ENCODE peak calls at places on chromosomes 4 and X, in five cellular contexts. One of them, this sample, is unnamed.

GRCh38 chrX:110310000-110310790 is 7.7 kb downstream of the AMMECR1 start:
- DNase-seq in chondrocyte: no peak
- DNase-seq in thyroid gland: no peak
- DNase-seq in iris pigment epithelial cell: peak; percentile 24
- DNase-seq in activated T-cell treated with anti-CD3 and anti-CD28 coated beads, Interleukin-2, amount 50 U/mL, for 24 hours: no peak
- DNase-seq in this sample: no peak

GRCh38 chr4:153079824-153080486 is 124.3 kb upstream of the TRIM2 start:
- DNase-seq in chondrocyte: no peak
- DNase-seq in thyroid gland: no peak
- DNase-seq in iris pigment epithelial cell: no peak
- DNase-seq in activated T-cell treated with anti-CD3 and anti-CD28 coated beads, Interleukin-2, amount 50 U/mL, for 24 hours: no peak
- DNase-seq in this sample: no peak

GRCh38 chrX:41922125-41922521 is 1.2 kb downstream of the CASK start:
- DNase-seq in chondrocyte: no peak
- DNase-seq in thyroid gland: no peak
- DNase-seq in iris pigment epithelial cell: peak; percentile 46
- DNase-seq in activated T-cell treated with anti-CD3 and anti-CD28 coated beads, Interleukin-2, amount 50 U/mL, for 24 hours: peak; percentile 39
- DNase-seq in this sample: no peak

GRCh38 chr4:38857354-38858096 is 908 bp upstream of the TLR6 start:
- DNase-seq in chondrocyte: no peak
- DNase-seq in thyroid gland: peak; percentile 13
- DNase-seq in iris pigment epithelial cell: peak; percentile 95
- DNase-seq in activated T-cell treated with anti-CD3 and anti-CD28 coated beads, Interleukin-2, amount 50 U/mL, for 24 hours: peak; percentile 61
- DNase-seq in this sample: no peak

GRCh38 chr4:40980318-40980883 is 230.6 kb downstream of the NSUN7 start:
- DNase-seq in chondrocyte: no peak
- DNase-seq in thyroid gland: no peak
- DNase-seq in iris pigment epithelial cell: no peak
- DNase-seq in activated T-cell treated with anti-CD3 and anti-CD28 coated beads, Interleukin-2, amount 50 U/mL, for 24 hours: no peak
- DNase-seq in this sample: no peak

GRCh38 chrX:29431895-29432294 is 783.5 kb upstream of the MAGEB2 start:
- DNase-seq in chondrocyte: no peak
- DNase-seq in thyroid gland: no peak
- DNase-seq in iris pigment epithelial cell: peak; percentile 9
- DNase-seq in activated T-cell treated with anti-CD3 and anti-CD28 coated beads, Interleukin-2, amount 50 U/mL, for 24 hours: no peak
- DNase-seq in this sample: no peak

GRCh38 chr4:53014881-53015280 is 152.8 kb downstream of the RASL11B start:
- DNase-seq in chondrocyte: no peak
- DNase-seq in thyroid gland: no peak
- DNase-seq in iris pigment epithelial cell: no peak
- DNase-seq in activated T-cell treated with anti-CD3 and anti-CD28 coated beads, Interleukin-2, amount 50 U/mL, for 24 hours: no peak
- DNase-seq in this sample: no peak

GRCh38 chrX:2485460-2485753 is 15.4 kb downstream of the DHRSX start:
- DNase-seq in chondrocyte: no peak
- DNase-seq in thyroid gland: no peak
- DNase-seq in iris pigment epithelial cell: no peak
- DNase-seq in activated T-cell treated with anti-CD3 and anti-CD28 coated beads, Interleukin-2, amount 50 U/mL, for 24 hours: no peak
- DNase-seq in this sample: no peak

GRCh38 chr4:138113819-138114415 is 128.2 kb downstream of the SLC7A11 start:
- DNase-seq in chondrocyte: no peak
- DNase-seq in thyroid gland: no peak
- DNase-seq in iris pigment epithelial cell: peak; percentile 78
- DNase-seq in activated T-cell treated with anti-CD3 and anti-CD28 coated beads, Interleukin-2, amount 50 U/mL, for 24 hours: no peak
- DNase-seq in this sample: no peak

GRCh38 chrX:13235930-13236329 is 83.9 kb downstream of the ATXN3L start:
- DNase-seq in chondrocyte: no peak
- DNase-seq in thyroid gland: no peak
- DNase-seq in iris pigment epithelial cell: no peak
- DNase-seq in activated T-cell treated with anti-CD3 and anti-CD28 coated beads, Interleukin-2, amount 50 U/mL, for 24 hours: no peak
- DNase-seq in this sample: no peak

GRCh38 chr4:125389713-125390112 is 75.0 kb downstream of the FAT4 start:
- DNase-seq in chondrocyte: no peak
- DNase-seq in thyroid gland: no peak
- DNase-seq in iris pigment epithelial cell: peak; percentile 95
- DNase-seq in activated T-cell treated with anti-CD3 and anti-CD28 coated beads, Interleukin-2, amount 50 U/mL, for 24 hours: no peak
- DNase-seq in this sample: no peak

GRCh38 chrX:123424546-123424945 is 240.5 kb downstream of the GRIA3 start:
- DNase-seq in chondrocyte: no peak
- DNase-seq in thyroid gland: no peak
- DNase-seq in iris pigment epithelial cell: peak; percentile 40
- DNase-seq in activated T-cell treated with anti-CD3 and anti-CD28 coated beads, Interleukin-2, amount 50 U/mL, for 24 hours: no peak
- DNase-seq in this sample: no peak

GRCh38 chr4:112127048-112127637 is 18.1 kb upstream of the FAM241A start:
- DNase-seq in chondrocyte: no peak
- DNase-seq in thyroid gland: no peak
- DNase-seq in iris pigment epithelial cell: peak; percentile 32
- DNase-seq in activated T-cell treated with anti-CD3 and anti-CD28 coated beads, Interleukin-2, amount 50 U/mL, for 24 hours: no peak
- DNase-seq in this sample: no peak

GRCh38 chr4:120682981-120683380 is 239.5 kb downstream of the PRDM5 start:
- DNase-seq in chondrocyte: no peak
- DNase-seq in thyroid gland: no peak
- DNase-seq in iris pigment epithelial cell: no peak
- DNase-seq in activated T-cell treated with anti-CD3 and anti-CD28 coated beads, Interleukin-2, amount 50 U/mL, for 24 hours: no peak
- DNase-seq in this sample: no peak

GRCh38 chrX:13180807-13181206 is 136.4 kb upstream of the FAM9C start:
- DNase-seq in chondrocyte: no peak
- DNase-seq in thyroid gland: no peak
- DNase-seq in iris pigment epithelial cell: peak; percentile 52
- DNase-seq in activated T-cell treated with anti-CD3 and anti-CD28 coated beads, Interleukin-2, amount 50 U/mL, for 24 hours: no peak
- DNase-seq in this sample: no peak

GRCh38 chr4:73822812-73823480 is 13.5 kb upstream of the CXCL6 start:
- DNase-seq in chondrocyte: no peak
- DNase-seq in thyroid gland: no peak
- DNase-seq in iris pigment epithelial cell: no peak
- DNase-seq in activated T-cell treated with anti-CD3 and anti-CD28 coated beads, Interleukin-2, amount 50 U/mL, for 24 hours: no peak
- DNase-seq in this sample: no peak

GRCh38 chrX:1824855-1825254 is 210.0 kb downstream of the ASMT start:
- DNase-seq in chondrocyte: no peak
- DNase-seq in thyroid gland: no peak
- DNase-seq in iris pigment epithelial cell: no peak
- DNase-seq in activated T-cell treated with anti-CD3 and anti-CD28 coated beads, Interleukin-2, amount 50 U/mL, for 24 hours: no peak
- DNase-seq in this sample: no peak

GRCh38 chr4:184282251-184282713 is 64.6 kb upstream of the ENPP6 start:
- DNase-seq in chondrocyte: no peak
- DNase-seq in thyroid gland: no peak
- DNase-seq in iris pigment epithelial cell: no peak
- DNase-seq in activated T-cell treated with anti-CD3 and anti-CD28 coated beads, Interleukin-2, amount 50 U/mL, for 24 hours: peak; percentile 71
- DNase-seq in this sample: no peak

GRCh38 chrX:46791927-46792825 is 33.3 kb upstream of the SLC9A7 start:
- DNase-seq in chondrocyte: no peak
- DNase-seq in thyroid gland: no peak
- DNase-seq in iris pigment epithelial cell: peak; percentile 92
- DNase-seq in activated T-cell treated with anti-CD3 and anti-CD28 coated beads, Interleukin-2, amount 50 U/mL, for 24 hours: no peak
- DNase-seq in this sample: no peak

GRCh38 chr4:15654556-15655222 is 468 bp downstream of the FBXL5 start:
- DNase-seq in chondrocyte: peak; percentile 92
- DNase-seq in thyroid gland: peak; percentile 57
- DNase-seq in iris pigment epithelial cell: peak; percentile 32
- DNase-seq in activated T-cell treated with anti-CD3 and anti-CD28 coated beads, Interleukin-2, amount 50 U/mL, for 24 hours: peak; percentile 72
- DNase-seq in this sample: peak; percentile 60

GRCh38 chrX:40105791-40106676 is 8.3 kb upstream of the BCOR start:
- DNase-seq in chondrocyte: no peak
- DNase-seq in thyroid gland: peak; percentile 82
- DNase-seq in iris pigment epithelial cell: peak; percentile 59
- DNase-seq in activated T-cell treated with anti-CD3 and anti-CD28 coated beads, Interleukin-2, amount 50 U/mL, for 24 hours: peak; percentile 80
- DNase-seq in this sample: peak; percentile 71

GRCh38 chrX:16993791-16994318 is 47.4 kb downstream of the REPS2 start:
- DNase-seq in chondrocyte: no peak
- DNase-seq in thyroid gland: no peak
- DNase-seq in iris pigment epithelial cell: no peak
- DNase-seq in activated T-cell treated with anti-CD3 and anti-CD28 coated beads, Interleukin-2, amount 50 U/mL, for 24 hours: no peak
- DNase-seq in this sample: no peak